ENCODE peak calls at places on chromosomes 13 and 19, in seven cellular contexts. Z is T-helper 1 cell, X is heart left ventricle, P is AG20443, K is dermis blood vessel endothelial cell, N is NCI-H345, J is BJ. Y is an unnamed sample.

GRCh38 chr19:43983544-43983911 is 460 bp upstream of the ZNF155 start:
- DNase-seq in N (no peak), J (no peak), X (no peak), Z (no peak), K (no peak), P (no peak), Y (no peak)

GRCh38 chr13:99892189-99892588 is 79.4 kb downstream of the ZIC5 start:
- DNase-seq in Z (no peak), K (no peak), P (no peak), J (no peak), X (no peak), N (peak; percentile 58), Y (no peak)

GRCh38 chr19:11141937-11142527 is 13.6 kb downstream of the SPC24 start:
- DNase-seq in K (no peak), J (no peak), Z (no peak), N (no peak), X (no peak), P (no peak), Y (no peak)

GRCh38 chr19:54434862-54435174 is 14.2 kb upstream of the LENG8 start:
- DNase-seq in N (no peak), Z (no peak), K (no peak), X (no peak), P (no peak), J (no peak), Y (no peak)

GRCh38 chr13:22064854-22065646 is 394.2 kb downstream of the FGF9 start:
- DNase-seq in N (no peak), J (no peak), K (no peak), Z (no peak), P (no peak), X (no peak), Y (no peak)

GRCh38 chr13:102799544-102800144 is 725 bp downstream of the BIVM start:
- DNase-seq in P (peak; percentile 51), N (no peak), K (peak; percentile 43), J (no peak), Z (no peak), X (peak; percentile 45), Y (no peak)

GRCh38 chr13:113034451-113035208 is 65.6 kb downstream of the MCF2L start:
- DNase-seq in X (peak; percentile 41), K (peak; percentile 71), Z (no peak), N (no peak), P (peak; percentile 90), J (no peak), Y (no peak)

GRCh38 chr13:109093988-109094387 is 464.6 kb downstream of the MYO16 start:
- DNase-seq in K (no peak), P (no peak), X (no peak), Z (no peak), N (no peak), J (no peak), Y (no peak)

GRCh38 chr19:45999653-46000121 is 4.4 kb downstream of the CCDC61 start:
- DNase-seq in Z (no peak), P (peak; percentile 47), K (peak; percentile 40), N (peak; percentile 64), J (no peak), X (no peak), Y (no peak)

GRCh38 chr13:25821761-25822160 is 230.1 kb downstream of the SHISA2 start:
- DNase-seq in K (no peak), N (no peak), P (no peak), X (no peak), Z (no peak), J (no peak), Y (no peak)

GRCh38 chr19:30667746-30668145 is 295.6 kb downstream of the ZNF536 start:
- DNase-seq in P (no peak), K (no peak), Z (no peak), J (no peak), N (no peak), X (no peak), Y (no peak)

GRCh38 chr19:40785526-40785925 is 7.5 kb downstream of the RAB4B start:
- DNase-seq in N (no peak), K (no peak), P (no peak), J (no peak), Z (no peak), X (no peak), Y (no peak)

GRCh38 chr19:5949792-5950305 is 28.1 kb downstream of the RANBP3 start:
- DNase-seq in N (peak; percentile 69), X (peak; percentile 76), P (no peak), J (no peak), K (no peak), Z (peak; percentile 27), Y (peak; percentile 72)

GRCh38 chr13:22961835-22962537 is 218.8 kb upstream of the SGCG start:
- DNase-seq in P (no peak), J (no peak), X (no peak), K (no peak), Z (no peak), N (no peak), Y (no peak)

GRCh38 chr19:5914946-5915781 is 1.1 kb downstream of the CAPS start:
- DNase-seq in Z (no peak), K (no peak), X (no peak), J (no peak), N (no peak), P (no peak), Y (no peak)

GRCh38 chr19:46442808-46443450 is 14.2 kb upstream of the PNMA8C start:
- DNase-seq in X (no peak), Z (no peak), P (peak; percentile 58), K (peak; percentile 53), N (no peak), J (no peak), Y (no peak)

GRCh38 chr13:31639443-31640163 is 99.7 kb upstream of the RXFP2 start:
- DNase-seq in X (no peak), N (no peak), Z (no peak), J (no peak), K (peak; percentile 65), P (no peak), Y (no peak)

GRCh38 chr13:43874512-43875092 is 4.9 kb downstream of the CCDC122 start:
- DNase-seq in P (peak; percentile 16), X (no peak), N (no peak), Z (no peak), J (no peak), K (peak; percentile 41), Y (no peak)

GRCh38 chr13:38981096-38981495 is 9.5 kb downstream of the STOML3 start:
- DNase-seq in K (no peak), J (no peak), N (no peak), X (no peak), P (no peak), Z (no peak), Y (no peak)

GRCh38 chr19:7109678-7110289 is 40.3 kb downstream of the ZNF557 start:
- DNase-seq in J (no peak), N (no peak), P (peak; percentile 66), Z (no peak), K (no peak), X (no peak), Y (no peak)

GRCh38 chr19:35596366-35596999 is 10.5 kb downstream of the PMIS2 start:
- DNase-seq in N (no peak), X (no peak), Z (no peak), P (no peak), K (peak; percentile 19), J (no peak), Y (no peak)

GRCh38 chr19:15672580-15673175 is at the start of gene CYP4F12:
- DNase-seq in J (no peak), Z (peak; percentile 3), K (no peak), P (no peak), X (peak; percentile 87), N (no peak), Y (no peak)

GRCh38 chr13:40466271-40466670 is 200.2 kb downstream of the FOXO1 start:
- DNase-seq in Z (no peak), J (no peak), P (no peak), K (no peak), X (no peak), N (no peak), Y (no peak)

GRCh38 chr13:25902946-25903345 is 148.9 kb downstream of the SHISA2 start:
- DNase-seq in K (no peak), N (no peak), P (no peak), X (no peak), J (no peak), Z (no peak), Y (no peak)

GRCh38 chr13:110669036-110669435 is 36.9 kb downstream of the CARS2 start:
- DNase-seq in Z (no peak), X (no peak), J (no peak), N (no peak), K (no peak), P (no peak), Y (no peak)

GRCh38 chr13:76707360-76707759 is 178.8 kb downstream of the KCTD12 start:
- DNase-seq in J (no peak), K (peak; percentile 78), Z (no peak), X (no peak), N (no peak), P (peak; percentile 25), Y (no peak)

GRCh38 chr13:26965976-26966375 is 205.4 kb upstream of the GPR12 start:
- DNase-seq in N (peak; percentile 57), P (no peak), J (no peak), X (peak; percentile 83), Z (no peak), K (no peak), Y (no peak)

GRCh38 chr13:37068962-37069361 is 9.5 kb upstream of the SUPT20H start:
- DNase-seq in J (no peak), X (no peak), K (peak; percentile 38), Z (no peak), P (no peak), N (no peak), Y (no peak)

GRCh38 chr19:18948075-18948975 is 7.3 kb upstream of the HOMER3 start:
- DNase-seq in J (no peak), K (no peak), N (no peak), Z (no peak), X (no peak), P (no peak), Y (no peak)

GRCh38 chr13:27578121-27579030 is 42.0 kb downstream of the LNX2 start:
- DNase-seq in K (no peak), N (no peak), J (no peak), Z (no peak), P (peak; percentile 40), X (no peak), Y (no peak)